ENCODE peak calls at places on chromosome 13, in five cellular contexts. V is AG04450, S is epithelial cell of esophagus, E is cardiac muscle cell, Q is gastrocnemius medialis. L is an unnamed sample.

GRCh38 chr13:95403349-95404140 is 102.3 kb upstream of the ABCC4 start:
- DNase-seq in V (no peak), S (no peak), E (peak), Q (no peak), L (no peak)

GRCh38 chr13:25966086-25966485 is 85.7 kb downstream of the SHISA2 start:
- DNase-seq in E (no peak), Q (no peak), S (no peak), V (no peak), L (no peak)

GRCh38 chr13:66532146-66532545 is 698.0 kb downstream of the PCDH9 start:
- DNase-seq in V (peak), S (no peak), E (no peak), Q (no peak), L (no peak)

GRCh38 chr13:27960362-27961226 is 8.5 kb downstream of the CDX2 start:
- DNase-seq in S (peak), V (no peak), Q (no peak), E (peak), L (no peak)

GRCh38 chr13:73075546-73075945 is 16.7 kb downstream of the KLF5 start:
- DNase-seq in Q (no peak), S (no peak), V (no peak), E (no peak), L (no peak)

GRCh38 chr13:29227560-29227959 is 367.9 kb downstream of the SLC7A1 start:
- DNase-seq in E (no peak), Q (no peak), V (no peak), S (no peak), L (no peak)

GRCh38 chr13:35478384-35479222 is 2.1 kb upstream of the MAB21L1 start:
- DNase-seq in S (no peak), Q (no peak), E (peak), V (no peak), L (no peak)

GRCh38 chr13:82713681-82714405 is 1168.4 kb downstream of the SLITRK1 start:
- DNase-seq in Q (no peak), E (no peak), V (no peak), S (peak), L (peak)

GRCh38 chr13:99280166-99280565 is 22.0 kb upstream of the GPR18 start:
- DNase-seq in E (no peak), Q (no peak), S (peak), V (no peak), L (peak)

GRCh38 chr13:112969692-112970338 is 801 bp downstream of the MCF2L start:
- DNase-seq in V (no peak), Q (no peak), E (no peak), S (no peak), L (no peak)

GRCh38 chr13:112475889-112476288 is 99.7 kb downstream of the SPACA7 start:
- DNase-seq in V (no peak), S (no peak), Q (no peak), E (no peak), L (no peak)

GRCh38 chr13:29501674-29502073 is 93.8 kb downstream of the SLC7A1 start:
- DNase-seq in S (no peak), E (no peak), Q (no peak), V (no peak), L (no peak)

GRCh38 chr13:24741016-24741662 is 22.8 kb upstream of the RNF17 start:
- DNase-seq in E (no peak), Q (no peak), V (no peak), S (peak), L (no peak)

GRCh38 chr13:99484405-99484981 is 16.8 kb upstream of the TM9SF2 start:
- DNase-seq in E (no peak), Q (no peak), V (peak), S (peak), L (peak)

GRCh38 chr13:114100446-114101320 is 31.7 kb downstream of the RASA3 start:
- DNase-seq in S (peak), Q (peak), V (no peak), E (peak), L (no peak)

GRCh38 chr13:95643814-95644598 is 500 bp downstream of the DZIP1 start:
- DNase-seq in S (peak), E (peak), V (no peak), Q (no peak), L (no peak)

GRCh38 chr13:110298221-110298565 is 8.8 kb downstream of the COL4A1 start:
- DNase-seq in Q (no peak), E (no peak), V (no peak), S (no peak), L (no peak)

GRCh38 chr13:51071493-51071892 is 39.6 kb downstream of the C13orf42 start:
- DNase-seq in Q (no peak), V (no peak), S (no peak), E (no peak), L (no peak)

GRCh38 chr13:21106089-21106488 is 44.7 kb upstream of the LATS2 start:
- DNase-seq in V (peak), S (no peak), E (no peak), Q (no peak), L (peak)

GRCh38 chr13:32262619-32263018 is 52.5 kb downstream of the ZAR1L start:
- DNase-seq in S (no peak), Q (no peak), E (no peak), V (no peak), L (no peak)

GRCh38 chr13:32136061-32136460 is 104.5 kb downstream of the FRY start:
- DNase-seq in V (no peak), Q (no peak), E (no peak), S (no peak), L (no peak)

GRCh38 chr13:97878421-97879375 is 74.8 kb upstream of the IPO5 start:
- DNase-seq in Q (no peak), V (no peak), S (no peak), E (no peak), L (no peak)

GRCh38 chr13:113452942-113453901 is at the start of gene ADPRHL1:
- DNase-seq in Q (peak), V (no peak), S (no peak), E (peak), L (no peak)

GRCh38 chr13:98838776-98839175 is 86.3 kb upstream of the SLC15A1 start:
- DNase-seq in E (no peak), Q (no peak), V (no peak), S (no peak), L (no peak)

GRCh38 chr13:110281736-110282135 is 25.2 kb downstream of the COL4A1 start:
- DNase-seq in E (no peak), Q (no peak), V (no peak), S (no peak), L (no peak)

GRCh38 chr13:72782717-72783116 is 784 bp downstream of the PIBF1 start:
- DNase-seq in E (no peak), V (no peak), Q (no peak), S (peak), L (no peak)

GRCh38 chr13:102402292-102402691 is 444 bp upstream of the FGF14 start:
- DNase-seq in Q (no peak), V (no peak), E (peak), S (peak), L (no peak)
- TF ChIP-seq CTCF in Q (no peak), V (no peak), E (no peak), S (peak), L (no peak)

GRCh38 chr13:44193731-44194130 is 179.9 kb upstream of the SERP2 start:
- DNase-seq in E (no peak), V (no peak), Q (no peak), S (no peak), L (no peak)

GRCh38 chr13:44189085-44189484 is 184.5 kb upstream of the SERP2 start:
- DNase-seq in E (no peak), Q (no peak), V (no peak), S (no peak), L (no peak)

GRCh38 chr13:44191504-44192171 is 182.0 kb upstream of the SERP2 start:
- DNase-seq in V (no peak), Q (peak), E (peak), S (peak), L (peak)

GRCh38 chr13:44188257-44188656 is 185.4 kb upstream of the SERP2 start:
- DNase-seq in Q (no peak), V (no peak), S (peak), E (no peak), L (no peak)

DNA sequence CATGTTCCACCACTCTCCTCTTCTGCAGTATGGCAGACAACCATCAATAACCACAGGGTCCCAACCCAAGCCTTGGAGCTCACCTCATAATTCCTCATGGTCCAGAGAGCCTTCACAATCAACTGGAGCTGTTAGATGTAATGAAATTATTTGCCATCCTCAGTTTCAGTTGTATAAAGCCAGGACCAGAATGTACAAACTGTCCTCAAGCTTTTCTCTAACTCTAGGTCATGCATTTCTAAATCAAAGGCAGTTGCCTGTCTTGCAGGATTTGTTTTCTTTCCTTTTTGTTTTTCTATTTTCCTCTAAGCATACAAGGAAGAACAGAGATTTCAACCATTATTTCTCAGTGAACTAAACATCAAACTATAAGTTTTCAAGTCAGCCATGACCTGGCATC is 182.5 kb upstream of the SERP2 start:
- DNase-seq in S (no peak), Q (no peak), V (no peak), E (no peak), L (no peak)
- H3K4me3 ChIP-seq in S (no peak), Q (peak), V (no peak), E (no peak), L (no peak)

GRCh38 chr13:63455938-63456337 is 2040.3 kb upstream of the PCDH20 start:
- DNase-seq in S (no peak), E (no peak), Q (no peak), V (no peak), L (no peak)
- TF ChIP-seq CTCF in S (no peak), E (no peak), Q (no peak), V (peak), L (peak)

GRCh38 chr13:68030152-68030809 is 800.1 kb upstream of the PCDH9 start:
- DNase-seq in Q (no peak), V (no peak), E (no peak), S (no peak), L (no peak)

GRCh38 chr13:68023838-68024581 is 793.9 kb upstream of the PCDH9 start:
- DNase-seq in Q (no peak), S (no peak), E (no peak), V (no peak), L (no peak)

GRCh38 chr13:68027311-68027710 is 797.2 kb upstream of the PCDH9 start:
- DNase-seq in E (no peak), V (no peak), Q (no peak), S (no peak), L (no peak)

GRCh38 chr13:68025604-68026003 is 795.5 kb upstream of the PCDH9 start:
- DNase-seq in E (peak), S (no peak), Q (no peak), V (no peak), L (no peak)

GRCh38 chr13:68026077-68026476 is 795.9 kb upstream of the PCDH9 start:
- DNase-seq in Q (no peak), E (no peak), V (no peak), S (no peak), L (no peak)
- H3K4me3 ChIP-seq in Q (no peak), E (no peak), V (no peak), S (no peak), L (no peak)

DNA sequence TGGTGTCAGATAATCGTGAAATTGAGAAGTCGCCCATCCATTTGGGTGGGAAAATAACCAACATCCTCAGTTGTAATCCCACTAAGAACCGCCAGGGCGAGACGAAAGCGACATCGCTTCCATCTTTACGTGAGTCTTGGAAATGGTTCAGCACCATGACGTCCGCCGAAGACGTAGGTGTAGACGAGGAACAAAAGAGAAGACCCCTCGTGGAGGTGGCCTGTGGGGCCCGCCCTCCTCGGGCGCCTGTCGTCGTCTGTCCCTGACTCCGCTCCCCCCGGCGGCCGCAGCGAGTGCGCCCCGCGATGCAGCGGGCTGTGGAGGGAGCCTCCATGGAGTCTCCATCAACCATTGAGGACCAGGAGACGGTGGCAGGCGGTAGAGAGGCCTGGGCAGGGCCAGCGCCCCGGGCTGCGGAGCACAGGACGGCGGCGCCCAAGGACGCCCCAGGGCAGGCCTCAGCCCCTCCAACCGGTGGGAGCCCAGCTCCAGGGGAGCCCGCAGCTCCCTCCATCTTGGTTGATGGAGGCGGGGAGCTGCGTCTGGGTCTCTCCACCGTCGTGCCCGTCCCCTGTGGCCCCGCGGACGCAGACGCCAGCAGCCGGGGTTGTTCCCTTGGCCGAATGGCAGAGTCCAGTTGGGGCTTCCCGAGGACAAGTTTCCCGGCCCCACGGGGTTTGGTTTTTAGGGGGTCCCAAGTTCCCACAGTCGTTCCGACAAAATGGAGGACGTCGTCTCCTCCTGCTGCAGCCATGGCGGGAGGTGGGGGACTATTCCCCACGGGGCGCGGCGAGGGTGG is 1.0 kb upstream of the ZMYM2 start:
- DNase-seq in V (peak), S (peak), Q (peak), E (peak), L (peak)
- TF ChIP-seq CTCF in V (peak), S (peak), Q (peak), E (peak), L (peak)

GRCh38 chr13:79403113-79403512 is 2.9 kb downstream of the RBM26 start:
- DNase-seq in S (no peak), E (no peak), V (no peak), Q (no peak), L (no peak)
- H3K4me3 ChIP-seq in S (peak), E (peak), V (no peak), Q (peak), L (no peak)

GRCh38 chr13:53201454-53202225 is 173.0 kb downstream of the OLFM4 start:
- DNase-seq in S (no peak), V (no peak), E (peak), Q (no peak), L (no peak)
- TF ChIP-seq CTCF in S (peak), V (no peak), E (peak), Q (no peak), L (no peak)